ENCODE peak calls at places on chromosomes 6 and 20, in ten cellular contexts. R, Q, L, P, S, G, K, M, I and U are unnamed samples.
A peak's percentile ranks its signal among the peaks of the same experiment; 100 is the strongest.

GRCh38 chr6:41353333-41353732 is 17.9 kb downstream of the NCR2 start:
- DNase-seq in R (no peak), Q (no peak), L (no peak), P (no peak), S (no peak), G (no peak), K (no peak), M (no peak), I (no peak), U (no peak)

GRCh38 chr6:11064836-11065235 is 20.7 kb upstream of the ELOVL2 start:
- DNase-seq in R (no peak), Q (no peak), L (peak; percentile 94), P (no peak), S (no peak), G (no peak), K (no peak), M (no peak), I (no peak), U (no peak)

GRCh38 chr20:12090920-12091319 is 173.2 kb downstream of the BTBD3 start:
- DNase-seq in R (no peak), Q (no peak), L (no peak), P (no peak), S (peak; percentile 17), G (no peak), K (no peak), M (no peak), I (no peak), U (no peak)

GRCh38 chr6:63724721-63725120 is 89.1 kb downstream of the PHF3 start:
- DNase-seq in R (no peak), Q (no peak), L (no peak), P (no peak), S (no peak), G (no peak), K (no peak), M (no peak), I (no peak), U (no peak)

GRCh38 chr6:116267879-116268588 is 11.7 kb downstream of the TSPYL1 start:
- DNase-seq in R (no peak), Q (no peak), L (no peak), P (no peak), S (peak; percentile 64), G (peak; percentile 38), K (no peak), M (no peak), I (no peak), U (no peak)

GRCh38 chr20:35478804-35479472 is 23.5 kb downstream of the CEP250 start:
- DNase-seq in R (no peak), Q (no peak), L (peak; percentile 15), P (no peak), S (no peak), G (no peak), K (no peak), M (no peak), I (no peak), U (no peak)

GRCh38 chr6:85449818-85450577 is at the start of gene NT5E:
- DNase-seq in R (peak; percentile 80), Q (no peak), L (peak; percentile 70), P (peak; percentile 95), S (peak; percentile 70), G (peak; percentile 83), K (peak; percentile 62), M (peak; percentile 95), I (no peak), U (peak; percentile 82)

GRCh38 chr6:44289726-44290125 is 19.5 kb downstream of the TMEM151B start:
- DNase-seq in R (no peak), Q (no peak), L (no peak), P (no peak), S (no peak), G (no peak), K (no peak), M (no peak), I (no peak), U (no peak)

GRCh38 chr20:38307371-38308046 is 3.6 kb downstream of the BPI start:
- DNase-seq in R (no peak), Q (no peak), L (peak; percentile 23), P (no peak), S (peak; percentile 15), G (peak; percentile 86), K (no peak), M (no peak), I (no peak), U (no peak)

GRCh38 chr6:151699719-151700118 is 107.8 kb upstream of the ESR1 start:
- DNase-seq in R (no peak), Q (no peak), L (no peak), P (no peak), S (no peak), G (no peak), K (no peak), M (no peak), I (no peak), U (no peak)

GRCh38 chr6:6900566-6901204 is 207.1 kb upstream of the RREB1 start:
- DNase-seq in R (no peak), Q (no peak), L (no peak), P (no peak), S (peak; percentile 81), G (no peak), K (no peak), M (no peak), I (no peak), U (no peak)

GRCh38 chr20:11453430-11453829 is 464.3 kb upstream of the BTBD3 start:
- DNase-seq in R (no peak), Q (peak; percentile 22), L (no peak), P (no peak), S (peak; percentile 87), G (peak; percentile 37), K (no peak), M (no peak), I (no peak), U (no peak)

GRCh38 chr6:30881392-30881986 is 2.8 kb upstream of the DDR1 start:
- DNase-seq in R (no peak), Q (no peak), L (peak; percentile 15), P (no peak), S (no peak), G (no peak), K (no peak), M (no peak), I (no peak), U (no peak)

GRCh38 chr6:22709804-22710203 is 140.4 kb downstream of the HDGFL1 start:
- DNase-seq in R (no peak), Q (no peak), L (no peak), P (no peak), S (no peak), G (no peak), K (no peak), M (no peak), I (no peak), U (no peak)

GRCh38 chr6:55474386-55474785 is 104.6 kb downstream of the HMGCLL1 start:
- DNase-seq in R (no peak), Q (no peak), L (no peak), P (no peak), S (peak; percentile 30), G (peak; percentile 27), K (no peak), M (no peak), I (no peak), U (no peak)

GRCh38 chr20:17666491-17666890 is 15.6 kb downstream of the RRBP1 start:
- DNase-seq in R (no peak), Q (no peak), L (no peak), P (peak; percentile 7), S (no peak), G (no peak), K (no peak), M (no peak), I (no peak), U (no peak)

GRCh38 chr6:134422426-134423231 is 104.7 kb upstream of the SGK1 start:
- DNase-seq in R (no peak), Q (peak; percentile 80), L (no peak), P (no peak), S (peak; percentile 92), G (peak; percentile 98), K (no peak), M (no peak), I (no peak), U (no peak)

GRCh38 chr6:139388384-139388783 is 13.9 kb upstream of the CITED2 start:
- DNase-seq in R (no peak), Q (no peak), L (no peak), P (no peak), S (no peak), G (no peak), K (no peak), M (no peak), I (no peak), U (no peak)

GRCh38 chr6:35487653-35488516 is 9.0 kb downstream of the TEAD3 start:
- DNase-seq in R (no peak), Q (no peak), L (peak; percentile 34), P (no peak), S (peak; percentile 68), G (peak; percentile 76), K (no peak), M (no peak), I (no peak), U (no peak)

GRCh38 chr6:26175428-26176181 is 88.4 kb downstream of the HFE start:
- DNase-seq in R (no peak), Q (peak; percentile 53), L (peak; percentile 67), P (no peak), S (peak; percentile 82), G (peak; percentile 68), K (peak; percentile 70), M (no peak), I (no peak), U (no peak)

GRCh38 chr6:157788180-157788579 is 34.9 kb upstream of the SNX9 start:
- DNase-seq in R (no peak), Q (no peak), L (no peak), P (no peak), S (no peak), G (no peak), K (no peak), M (no peak), I (no peak), U (no peak)

GRCh38 chr6:130376921-130377320 is 11.1 kb downstream of the TMEM200A start:
- DNase-seq in R (no peak), Q (no peak), L (no peak), P (no peak), S (no peak), G (no peak), K (no peak), M (no peak), I (no peak), U (no peak)

GRCh38 chr20:61817575-61817974 is 248.1 kb downstream of the TAF4 start:
- DNase-seq in R (no peak), Q (no peak), L (no peak), P (no peak), S (no peak), G (no peak), K (no peak), M (peak; percentile 68), I (no peak), U (no peak)

GRCh38 chr6:119158057-119158848 is 79.8 kb upstream of the FAM184A start:
- DNase-seq in R (peak; percentile 75), Q (no peak), L (no peak), P (no peak), S (no peak), G (peak; percentile 29), K (no peak), M (no peak), I (no peak), U (peak; percentile 75)

GRCh38 chr6:167849846-167850459 is 23.2 kb downstream of the AFDN start:
- DNase-seq in R (no peak), Q (peak; percentile 17), L (peak; percentile 55), P (no peak), S (peak; percentile 95), G (no peak), K (no peak), M (no peak), I (no peak), U (no peak)

GRCh38 chr20:57106030-57106682 is 160.3 kb downstream of the BMP7 start:
- DNase-seq in R (no peak), Q (no peak), L (no peak), P (no peak), S (no peak), G (no peak), K (no peak), M (no peak), I (no peak), U (no peak)

GRCh38 chr6:47187883-47188587 is 121.7 kb downstream of the TNFRSF21 start:
- DNase-seq in R (no peak), Q (no peak), L (no peak), P (no peak), S (no peak), G (peak; percentile 26), K (no peak), M (no peak), I (no peak), U (no peak)

GRCh38 chr6:3892613-3893012 is 43.4 kb downstream of the FAM50B start:
- DNase-seq in R (no peak), Q (no peak), L (no peak), P (no peak), S (no peak), G (no peak), K (no peak), M (no peak), I (no peak), U (no peak)